ENCODE peak calls at places on chromosome 9, in six cellular contexts. W is endothelial cell of umbilical vein, K is H1, H is GM12878, Z is HepG2, A is K562. I is an unnamed sample. For H3K4me1, the result is how much of the 10 kb centered on the place peaks cover.

GRCh38 chr9:120383999-120384924 is 195.7 kb downstream of the CDK5RAP2 start:
- DNase-seq in W (peak), K (no peak), H (no peak), Z (peak), A (no peak), I (no peak)

GRCh38 chr9:21989440-21990189 is 4.6 kb downstream of the CDKN2A start:
- DNase-seq in W (no peak), K (no peak), H (no peak), Z (no peak), A (no peak), I (no peak)

GRCh38 chr9:28956111-28956880 is 1383.0 kb upstream of the C9orf72 start:
- DNase-seq in W (no peak), K (no peak), H (no peak), Z (no peak), A (no peak), I (no peak)

GRCh38 chr9:69325409-69326212 is 596 bp downstream of the ENTREP1 start:
- DNase-seq in W (peak), K (no peak), H (no peak), Z (no peak), A (no peak), I (no peak)

GRCh38 chr9:34891386-34891785 is 66.7 kb upstream of the PHF24 start:
- DNase-seq in W (no peak), K (no peak), H (no peak), Z (no peak), A (no peak), I (no peak)

GRCh38 chr9:83219154-83219923 is 156.4 kb upstream of the RASEF start:
- DNase-seq in W (peak), K (peak), H (no peak), Z (peak), A (peak), I (peak)

GRCh38 chr9:134293576-134294227 is 32.6 kb upstream of the RXRA start:
- DNase-seq in W (peak), K (no peak), H (no peak), Z (no peak), A (no peak), I (no peak)

GRCh38 chr9:106334081-106334480 is 528.9 kb upstream of the ZNF462 start:
- DNase-seq in W (no peak), K (no peak), H (no peak), Z (no peak), A (no peak), I (no peak)

GRCh38 chr9:111399772-111400563 is 69.9 kb upstream of the OR2K2 start:
- DNase-seq in W (peak), K (peak), H (no peak), Z (peak), A (peak), I (peak)

GRCh38 chr9:93582115-93582514 is 5.7 kb downstream of the PHF2 start:
- DNase-seq in W (no peak), K (no peak), H (no peak), Z (peak), A (no peak), I (no peak)

GRCh38 chr9:32423371-32423770 is 38.9 kb downstream of the ACO1 start:
- DNase-seq in W (peak), K (no peak), H (no peak), Z (no peak), A (no peak), I (no peak)

GRCh38 chr9:4197548-4197947 is 102.3 kb downstream of the GLIS3 start:
- DNase-seq in W (no peak), K (no peak), H (no peak), Z (peak), A (peak), I (no peak)

GRCh38 chr9:107274096-107274495 is 9.0 kb upstream of the RAD23B start:
- DNase-seq in W (no peak), K (no peak), H (no peak), Z (no peak), A (peak), I (no peak)

GRCh38 chr9:15469406-15469805 is 41.4 kb downstream of the PSIP1 start:
- DNase-seq in W (no peak), K (no peak), H (no peak), Z (no peak), A (no peak), I (no peak)

GRCh38 chr9:89483592-89484474 is 14.1 kb downstream of the SEMA4D start:
- DNase-seq in W (no peak), K (no peak), H (no peak), Z (no peak), A (no peak), I (no peak)

GRCh38 chr9:76341616-76342015 is 52.6 kb downstream of the RFK start:
- DNase-seq in W (no peak), K (no peak), H (no peak), Z (no peak), A (no peak), I (no peak)

GRCh38 chr9:121326130-121326838 is 43.8 kb downstream of the STOM start:
- DNase-seq in W (peak), K (no peak), H (no peak), Z (no peak), A (no peak), I (no peak)

GRCh38 chr9:134775552-134775951 is 105.1 kb upstream of the FCN2 start:
- DNase-seq in W (no peak), K (no peak), H (no peak), Z (no peak), A (no peak), I (no peak)

GRCh38 chr9:107039546-107039945 is 176.6 kb downstream of the ZNF462 start:
- DNase-seq in W (no peak), K (no peak), H (peak), Z (no peak), A (no peak), I (no peak)

GRCh38 chr9:7103382-7104170 is 345.8 kb downstream of the KDM4C start:
- DNase-seq in W (peak), K (no peak), H (no peak), Z (no peak), A (no peak), I (no peak)

GRCh38 chr9:5578698-5579085 is 50.2 kb upstream of the RIC1 start:
- DNase-seq in W (peak), K (no peak), H (no peak), Z (no peak), A (no peak), I (no peak)

GRCh38 chr9:127132921-127133647 is 10.6 kb upstream of the ANGPTL2 start:
- DNase-seq in W (no peak), K (no peak), H (no peak), Z (no peak), A (no peak), I (no peak)

GRCh38 chr9:134475051-134475790 is 149.0 kb downstream of the RXRA start:
- DNase-seq in W (peak), K (no peak), H (no peak), Z (no peak), A (no peak), I (no peak)

GRCh38 chr9:118478752-118479151 is 774.5 kb downstream of the TLR4 start:
- DNase-seq in W (no peak), K (no peak), H (no peak), Z (no peak), A (no peak), I (no peak)

GRCh38 chr9:101673642-101674041 is 64.8 kb downstream of the GRIN3A start:
- DNase-seq in W (no peak), K (no peak), H (no peak), Z (no peak), A (no peak), I (no peak)

GRCh38 chr9:89883401-89884341 is 278.9 kb downstream of the GADD45G start:
- DNase-seq in W (no peak), K (no peak), H (no peak), Z (no peak), A (no peak), I (no peak)

GRCh38 chr9:70392189-70392588 is 22.3 kb downstream of the KLF9 start:
- DNase-seq in W (peak), K (no peak), H (no peak), Z (no peak), A (no peak), I (no peak)

GRCh38 chr9:6930827-6931226 is 173.1 kb downstream of the KDM4C start:
- DNase-seq in W (no peak), K (no peak), H (no peak), Z (no peak), A (no peak), I (no peak)

GRCh38 chr9:16532272-16532671 is 338.2 kb downstream of the BNC2 start:
- DNase-seq in W (no peak), K (no peak), H (no peak), Z (no peak), A (no peak), I (no peak)

GRCh38 chr9:22144226-22144625 is 135.1 kb upstream of the CDKN2B start:
- DNase-seq in W (peak), K (no peak), H (no peak), Z (no peak), A (no peak), I (no peak)

GRCh38 chr9:89986190-89986589 is 381.4 kb downstream of the GADD45G start:
- DNase-seq in W (no peak), K (no peak), H (no peak), Z (no peak), A (no peak), I (no peak)

GRCh38 chr9:136409557-136410455 is 608 bp downstream of the ENTR1 start:
- DNase-seq in W (peak), K (no peak), H (no peak), Z (peak), A (peak), I (no peak)

GRCh38 chr9:32430720-32431119 is 46.3 kb downstream of the ACO1 start:
- DNase-seq in W (peak), K (no peak), H (no peak), Z (no peak), A (no peak), I (no peak)

GRCh38 chr9:137141050-137141810 is 2.3 kb downstream of the GRIN1 start:
- DNase-seq in W (no peak), K (no peak), H (no peak), Z (no peak), A (no peak), I (no peak)

GRCh38 chr9:136021891-136022681 is 60.9 kb upstream of the UBAC1 start:
- DNase-seq in W (no peak), K (no peak), H (no peak), Z (no peak), A (no peak), I (no peak)

GRCh38 chr9:135422340-135422944 is 57.1 kb upstream of the PPP1R26 start:
- DNase-seq in W (no peak), K (no peak), H (no peak), Z (no peak), A (no peak), I (no peak)

GRCh38 chr9:126436545-126437269 is 110.1 kb downstream of the MVB12B start:
- DNase-seq in W (no peak), K (no peak), H (no peak), Z (no peak), A (no peak), I (no peak)

GRCh38 chr9:7137040-7137439 is 379.3 kb downstream of the KDM4C start:
- DNase-seq in W (no peak), K (no peak), H (no peak), Z (no peak), A (no peak), I (no peak)

GRCh38 chr9:117543089-117543488 is 128.2 kb upstream of the ASTN2 start:
- DNase-seq in W (no peak), K (no peak), H (no peak), Z (no peak), A (no peak), I (no peak)

GRCh38 chr9:113536483-113537226 is 73.1 kb downstream of the RGS3 start:
- DNase-seq in W (no peak), K (no peak), H (no peak), Z (no peak), A (peak), I (no peak)
- H3K4me1 ChIP-seq in W (under half), K (under half), H (under half), Z (under half), A (under half), I (under half)

DNA sequence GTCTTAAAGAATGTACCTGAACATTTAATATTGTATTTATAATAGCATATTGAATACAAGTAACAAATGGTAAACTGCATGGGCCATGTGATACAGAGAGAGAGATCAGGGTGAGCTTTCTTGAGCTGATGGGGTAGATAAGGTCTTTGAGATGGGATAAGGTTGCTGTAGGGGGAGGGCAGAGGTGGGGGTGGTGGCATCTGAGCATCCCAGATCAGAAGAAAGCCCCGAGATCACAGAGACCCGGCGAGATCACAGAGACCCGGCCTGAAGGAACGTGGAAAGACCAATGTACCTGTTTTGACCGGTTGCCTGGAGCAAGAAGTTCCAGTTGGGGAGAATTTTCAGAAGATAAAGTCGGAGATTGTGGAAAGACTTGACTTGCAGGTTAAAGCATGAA is 6.6 kb downstream of the SMARCA2 start:
- DNase-seq in W (no peak), K (no peak), H (no peak), Z (no peak), A (no peak), I (no peak)
- TF ChIP-seq POLR2A in W (no peak), K (no peak), H (no peak), Z (no peak), A (no peak), I (no peak)

GRCh38 chr9:128409450-128409849 is 11.2 kb upstream of the CERCAM start:
- DNase-seq in W (no peak), K (no peak), H (no peak), Z (no peak), A (no peak), I (no peak)
- TF ChIP-seq EZH2 in W (no peak), K (no peak), H (no peak), Z (no peak), A (no peak), I (no peak)

GRCh38 chr9:77418226-77418625 is 229.9 kb downstream of the GNA14 start:
- DNase-seq in W (no peak), K (no peak), H (no peak), Z (no peak), A (no peak), I (no peak)
- H3K4me1 ChIP-seq in W (under half), K (under half), H (under half), Z (under half), A (under half), I (under half)

DNA sequence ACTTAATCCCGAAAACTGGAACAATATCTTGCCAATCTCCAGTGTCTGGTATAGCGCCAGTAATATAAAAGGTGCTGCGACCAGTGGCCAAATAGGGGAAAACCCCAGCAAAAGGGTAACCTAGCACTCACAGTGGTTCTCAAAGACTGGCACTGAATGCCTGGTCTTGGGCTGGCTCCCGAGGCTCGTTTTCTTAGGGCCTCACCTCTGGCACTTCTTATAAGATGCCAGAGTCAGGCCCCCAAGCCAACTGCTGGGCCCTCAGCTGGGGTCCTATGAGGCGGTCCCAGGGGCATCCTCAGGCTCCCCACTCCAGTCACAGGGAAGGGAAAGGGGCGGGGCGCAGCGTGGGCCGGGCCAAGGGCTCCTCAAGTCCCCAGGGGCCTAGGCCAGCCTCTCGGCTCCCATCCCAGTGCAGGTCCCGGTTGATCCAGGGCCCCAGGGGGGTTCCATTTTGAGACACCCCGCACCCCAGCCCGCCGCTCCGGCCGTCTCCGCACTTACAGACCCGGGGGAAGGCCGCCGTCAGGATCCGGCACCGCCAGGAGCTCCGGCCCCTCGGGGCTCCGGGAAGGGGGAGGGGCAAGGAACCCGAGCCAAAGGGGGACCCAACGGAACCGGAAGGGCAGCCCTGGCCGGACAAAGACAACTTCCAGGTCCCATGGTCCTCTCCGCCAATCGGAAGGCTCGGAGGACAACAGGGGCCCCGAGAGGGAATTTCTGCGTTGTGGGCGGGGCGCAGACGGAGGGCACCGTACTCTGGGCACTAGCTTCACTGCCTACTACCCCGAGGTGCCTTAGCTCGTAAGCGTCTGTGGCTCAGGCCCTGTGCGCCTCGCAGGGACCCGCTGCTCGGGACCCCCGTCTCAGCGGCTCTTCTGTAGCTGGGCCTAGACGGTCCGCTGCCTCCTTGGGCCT is at the start of gene ZBTB26:
- DNase-seq in W (peak), K (peak), H (peak), Z (peak), A (peak), I (peak)
- TF ChIP-seq POLR2A in W (peak), K (peak), H (peak), Z (peak), A (peak), I (peak)

GRCh38 chr9:132160802-132161742 is 786 bp upstream of the NTNG2 start:
- DNase-seq in W (peak), K (no peak), H (no peak), Z (no peak), A (no peak), I (no peak)
- TF ChIP-seq EZH2 in W (no peak), K (no peak), H (no peak), Z (peak), A (no peak), I (no peak)

GRCh38 chr9:108709126-108709525 is 146.7 kb downstream of the ACTL7B start:
- DNase-seq in W (no peak), K (no peak), H (no peak), Z (no peak), A (no peak), I (no peak)

GRCh38 chr9:108709922-108710321 is 145.9 kb downstream of the ACTL7B start:
- DNase-seq in W (no peak), K (no peak), H (no peak), Z (no peak), A (no peak), I (no peak)

GRCh38 chr9:108704156-108704852 is 151.5 kb downstream of the ACTL7B start:
- DNase-seq in W (peak), K (no peak), H (peak), Z (no peak), A (no peak), I (no peak)

GRCh38 chr9:108708448-108708847 is 147.3 kb downstream of the ACTL7B start:
- DNase-seq in W (no peak), K (no peak), H (no peak), Z (no peak), A (no peak), I (no peak)

GRCh38 chr9:108707120-108707519 is 148.7 kb downstream of the ACTL7B start:
- DNase-seq in W (no peak), K (no peak), H (no peak), Z (no peak), A (no peak), I (no peak)
- H3K4me1 ChIP-seq in W (under half), K (under half), H (under half), Z (under half), A (under half), I (under half)

DNA sequence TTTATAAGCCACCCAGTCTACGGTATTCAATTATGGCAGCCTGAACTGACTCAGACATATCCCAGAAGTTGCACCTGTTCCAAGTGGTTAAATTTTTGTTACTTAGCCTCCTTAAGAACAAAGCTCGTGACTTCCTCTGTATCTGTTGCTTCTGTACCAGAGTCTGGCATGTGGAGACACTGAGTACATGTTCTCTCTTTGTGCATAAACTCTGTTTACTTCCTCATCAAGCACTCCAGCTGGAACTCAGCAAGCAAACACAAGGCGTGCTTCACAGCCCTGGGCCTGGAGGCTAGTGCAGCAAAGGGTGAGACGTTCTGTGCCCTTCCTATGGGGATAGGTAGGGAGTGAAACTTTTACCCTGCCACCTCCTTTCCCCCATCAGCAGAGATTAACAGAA is 19.0 kb downstream of the C9orf152 start:
- DNase-seq in W (no peak), K (no peak), H (no peak), Z (peak), A (no peak), I (no peak)
- TF ChIP-seq POLR2A in W (no peak), K (no peak), H (no peak), Z (no peak), A (no peak), I (no peak)

I was measured in HCT116.